ENCODE peak calls at places on chromosomes 1 and 21, in five cellular contexts. C, H, J, Q and R are unnamed samples.

GRCh38 chr1:223742861-223743517 is 30.6 kb downstream of the CAPN2 start:
- DNase-seq in H (no peak), C (no peak), Q (no peak), J (no peak), R (no peak)

GRCh38 chr1:170743083-170743482 is 79.2 kb downstream of the PRRX1 start:
- DNase-seq in H (no peak), Q (no peak), C (no peak), J (no peak), R (no peak)

GRCh38 chr1:203116048-203116810 is 11.3 kb upstream of the ADORA1 start:
- DNase-seq in C (no peak), J (no peak), Q (no peak), H (no peak), R (no peak)

GRCh38 chr1:31617917-31618746 is 643 bp downstream of the HCRTR1 start:
- DNase-seq in J (peak), H (peak), C (peak), Q (no peak), R (peak)

GRCh38 chr1:29563571-29563970 is 327.2 kb downstream of the PTPRU start:
- DNase-seq in H (no peak), C (no peak), J (no peak), Q (no peak), R (no peak)

GRCh38 chr21:15820857-15821256 is 91.1 kb downstream of the USP25 start:
- DNase-seq in J (no peak), H (no peak), C (no peak), Q (no peak), R (no peak)

GRCh38 chr1:221664253-221664652 is 77.6 kb downstream of the DUSP10 start:
- DNase-seq in C (no peak), Q (no peak), H (no peak), J (no peak), R (no peak)

GRCh38 chr1:228225165-228225710 is 17.4 kb downstream of the OBSCN start:
- DNase-seq in H (no peak), C (no peak), J (no peak), Q (no peak), R (no peak)

GRCh38 chr1:40381268-40382109 is 8.0 kb downstream of the SMAP2 start:
- DNase-seq in H (no peak), Q (no peak), J (no peak), C (no peak), R (no peak)

GRCh38 chr21:28872218-28872617 is 120.5 kb downstream of the LTN1 start:
- DNase-seq in Q (no peak), J (no peak), C (no peak), H (no peak), R (no peak)

GRCh38 chr1:25570798-25571521 is 27.6 kb downstream of the LDLRAP1 start:
- DNase-seq in H (no peak), C (no peak), J (no peak), Q (no peak), R (peak)

GRCh38 chr1:157595356-157595755 is 2.5 kb downstream of the FCRL4 start:
- DNase-seq in J (no peak), Q (no peak), C (no peak), H (no peak), R (no peak)

GRCh38 chr1:215479567-215479966 is 87.5 kb upstream of the KCTD3 start:
- DNase-seq in H (no peak), J (no peak), Q (no peak), C (no peak), R (no peak)

GRCh38 chr1:208534979-208535378 is 290.8 kb upstream of the PLXNA2 start:
- DNase-seq in H (no peak), J (no peak), C (no peak), Q (no peak), R (no peak)

GRCh38 chr1:119374208-119374877 is 5.8 kb downstream of the HAO2 start:
- DNase-seq in J (no peak), Q (no peak), C (no peak), H (no peak), R (no peak)

GRCh38 chr1:199948587-199949280 is 78.8 kb upstream of the NR5A2 start:
- DNase-seq in J (no peak), C (no peak), Q (no peak), H (no peak), R (no peak)

GRCh38 chr1:6005276-6005917 is 13.2 kb upstream of the NPHP4 start:
- DNase-seq in J (peak), C (peak), H (no peak), Q (no peak), R (peak)

GRCh38 chr21:14206222-14206621 is 4.5 kb downstream of the LIPI start:
- DNase-seq in H (no peak), Q (no peak), C (no peak), J (no peak), R (no peak)

GRCh38 chr1:156284112-156284511 is at the start of gene TMEM79:
- DNase-seq in Q (no peak), H (peak), J (no peak), C (no peak), R (no peak)

GRCh38 chr1:82625562-82625961 is 824.8 kb downstream of the ADGRL2 start:
- DNase-seq in C (no peak), J (no peak), Q (no peak), H (no peak), R (no peak)

GRCh38 chr21:36927718-36928117 is 38.8 kb downstream of the HLCS start:
- DNase-seq in J (peak), H (peak), Q (peak), C (peak), R (peak)

GRCh38 chr1:11799896-11800295 is 5.9 kb downstream of the MTHFR start:
- DNase-seq in C (no peak), H (no peak), J (no peak), Q (no peak), R (no peak)

GRCh38 chr1:153803479-153804056 is 28.4 kb downstream of the SLC27A3 start:
- DNase-seq in J (no peak), H (no peak), C (no peak), Q (no peak), R (no peak)

GRCh38 chr1:180482425-180483275 is 19.7 kb downstream of the ACBD6 start:
- DNase-seq in Q (no peak), C (no peak), J (no peak), H (no peak), R (no peak)

GRCh38 chr1:15264769-15265168 is 17.7 kb downstream of the FHAD1 start:
- DNase-seq in C (no peak), H (no peak), J (no peak), Q (no peak), R (no peak)

GRCh38 chr1:54465351-54465811 is 59.2 kb upstream of the SSBP3 start:
- DNase-seq in C (no peak), Q (no peak), H (no peak), J (no peak), R (peak)

GRCh38 chr1:177897601-177898376 is 72.1 kb downstream of the SEC16B start:
- DNase-seq in J (no peak), Q (no peak), C (no peak), H (no peak), R (no peak)

GRCh38 chr1:174700314-174700713 is 252.6 kb downstream of the GPR52 start:
- DNase-seq in J (no peak), C (no peak), Q (no peak), H (no peak), R (no peak)

GRCh38 chr1:115201598-115201997 is 112.3 kb upstream of the TSPAN2 start:
- DNase-seq in H (no peak), J (no peak), C (no peak), Q (no peak), R (no peak)

GRCh38 chr1:223413216-223413615 is 20.0 kb downstream of the CCDC185 start:
- DNase-seq in H (no peak), Q (no peak), J (no peak), C (no peak), R (no peak)

GRCh38 chr1:33334081-33334552 is 13.2 kb upstream of the A3GALT2 start:
- DNase-seq in Q (peak), H (no peak), C (peak), J (peak), R (peak)

GRCh38 chr1:167516404-167517388 is 1.6 kb downstream of the CD247 start:
- DNase-seq in Q (no peak), C (no peak), J (no peak), H (no peak), R (no peak)
- H3K4me3 ChIP-seq in Q (no peak), C (peak), J (no peak), H (no peak), R (no peak)

GRCh38 chr1:2233997-2234761 is 6.1 kb downstream of the SKI start:
- DNase-seq in J (peak), Q (peak), C (peak), H (peak), R (peak)
- H3K27ac ChIP-seq in J (peak), Q (peak), C (peak), H (peak), R (peak)

GRCh38 chr1:193125369-193125768 is 3.5 kb downstream of the CDC73 start:
- DNase-seq in J (no peak), Q (no peak), H (no peak), C (no peak), R (no peak)
- H3K4me3 ChIP-seq in J (no peak), Q (no peak), H (no peak), C (no peak), R (no peak)

GRCh38 chr21:40567511-40567910 is 279.4 kb downstream of the DSCAM start:
- DNase-seq in H (no peak), C (no peak), Q (no peak), J (no peak), R (no peak)
- H3K27ac ChIP-seq in H (no peak), C (no peak), Q (no peak), J (no peak), R (no peak)